ENCODE peak calls at places on chromosomes 4 and X, in nine cellular contexts. O, R, D, P, Z, E, M, G and H are unnamed samples.

GRCh38 chrX:39895228-39896110 is 202.3 kb downstream of the BCOR start:
- DNase-seq in D (no peak), O (no peak), M (no peak), Z (peak), P (no peak), R (no peak), E (no peak), G (no peak), H (no peak)

GRCh38 chr4:156765277-156765676 is 206.3 kb downstream of the PDGFC start:
- DNase-seq in P (peak), R (no peak), Z (no peak), D (peak), G (no peak), O (no peak), M (no peak), E (peak), H (no peak)

GRCh38 chr4:140071806-140072205 is 82.2 kb downstream of the MAML3 start:
- DNase-seq in M (no peak), P (peak), O (peak), G (no peak), E (peak), D (peak), Z (no peak), R (no peak), H (peak)

GRCh38 chr4:2416564-2417195 is 1.8 kb downstream of the ZFYVE28 start:
- DNase-seq in E (no peak), Z (peak), P (no peak), M (peak), R (peak), O (no peak), D (no peak), G (no peak), H (peak)

GRCh38 chr4:126182801-126183200 is 868.0 kb downstream of the FAT4 start:
- DNase-seq in Z (no peak), E (peak), R (no peak), P (no peak), O (no peak), M (no peak), G (no peak), D (no peak), H (no peak)

GRCh38 chrX:40471965-40472648 is 108.7 kb upstream of the ATP6AP2 start:
- DNase-seq in G (no peak), M (no peak), Z (peak), E (peak), P (peak), R (no peak), O (peak), D (peak), H (peak)

GRCh38 chrX:50799531-50799961 is 14.4 kb downstream of the SHROOM4 start:
- DNase-seq in Z (no peak), M (no peak), P (no peak), E (peak), D (peak), R (no peak), G (no peak), O (no peak), H (no peak)

GRCh38 chr4:141789716-141790115 is 153.3 kb downstream of the IL15 start:
- DNase-seq in M (no peak), O (no peak), P (no peak), Z (no peak), G (no peak), R (no peak), E (no peak), D (no peak), H (no peak)

GRCh38 chr4:170391066-170391754 is 301.5 kb upstream of the AADAT start:
- DNase-seq in R (no peak), P (no peak), E (peak), D (peak), M (no peak), O (no peak), Z (no peak), G (no peak), H (no peak)

GRCh38 chr4:139214039-139214534 is 37.1 kb upstream of the ELF2 start:
- DNase-seq in Z (no peak), R (peak), D (no peak), G (no peak), E (no peak), O (peak), M (no peak), P (no peak), H (peak)

GRCh38 chr4:40719008-40719623 is 30.6 kb upstream of the NSUN7 start:
- DNase-seq in E (peak), D (peak), G (no peak), R (no peak), O (peak), P (peak), Z (peak), M (no peak), H (peak)

GRCh38 chrX:97126020-97126419 is 242.3 kb downstream of the RPA4 start:
- DNase-seq in D (peak), R (no peak), G (no peak), Z (no peak), P (peak), O (no peak), M (no peak), E (peak), H (no peak)

GRCh38 chr4:40448875-40449274 is 113.7 kb downstream of the CHRNA9 start:
- DNase-seq in D (no peak), M (no peak), R (no peak), E (no peak), Z (peak), G (no peak), P (no peak), O (no peak), H (no peak)

GRCh38 chr4:103895876-103896465 is 176.2 kb upstream of the TACR3 start:
- DNase-seq in O (no peak), E (no peak), G (no peak), P (peak), D (no peak), Z (no peak), M (no peak), R (no peak), H (no peak)

GRCh38 chr4:172726001-172726423 is 442.6 kb upstream of the GALNT7 start:
- DNase-seq in O (no peak), R (no peak), M (no peak), P (peak), G (peak), Z (peak), E (no peak), D (no peak), H (no peak)

GRCh38 chr4:76950052-76950845 is 697 bp downstream of the SEPTIN11 start:
- DNase-seq in E (no peak), R (peak), D (peak), P (no peak), G (peak), M (peak), O (peak), Z (peak), H (peak)

GRCh38 chr4:10083861-10084641 is 32.5 kb downstream of the WDR1 start:
- DNase-seq in D (no peak), G (no peak), O (no peak), Z (no peak), R (no peak), E (no peak), M (no peak), P (no peak), H (no peak)

GRCh38 chr4:146040623-146041022 is 102.0 kb upstream of the ZNF827 start:
- DNase-seq in P (no peak), M (no peak), E (no peak), Z (no peak), D (no peak), G (no peak), R (no peak), O (no peak), H (no peak)

GRCh38 chr4:101711590-101712255 is 78.8 kb upstream of the BANK1 start:
- DNase-seq in E (no peak), M (no peak), O (peak), Z (no peak), R (no peak), D (no peak), G (no peak), P (no peak), H (no peak)

GRCh38 chr4:124903995-124904722 is 191.6 kb upstream of the ANKRD50 start:
- DNase-seq in P (peak), M (no peak), G (no peak), R (peak), Z (no peak), E (peak), O (no peak), D (peak), H (no peak)

GRCh38 chr4:66691101-66691500 is 854.2 kb downstream of the CENPC start:
- DNase-seq in P (no peak), D (no peak), M (no peak), R (no peak), O (no peak), Z (no peak), E (no peak), G (no peak), H (no peak)
- TF ChIP-seq CTCF in P (no peak), D (no peak), M (no peak), R (no peak), O (no peak), Z (no peak), E (no peak), G (no peak), H (no peak)

DNA sequence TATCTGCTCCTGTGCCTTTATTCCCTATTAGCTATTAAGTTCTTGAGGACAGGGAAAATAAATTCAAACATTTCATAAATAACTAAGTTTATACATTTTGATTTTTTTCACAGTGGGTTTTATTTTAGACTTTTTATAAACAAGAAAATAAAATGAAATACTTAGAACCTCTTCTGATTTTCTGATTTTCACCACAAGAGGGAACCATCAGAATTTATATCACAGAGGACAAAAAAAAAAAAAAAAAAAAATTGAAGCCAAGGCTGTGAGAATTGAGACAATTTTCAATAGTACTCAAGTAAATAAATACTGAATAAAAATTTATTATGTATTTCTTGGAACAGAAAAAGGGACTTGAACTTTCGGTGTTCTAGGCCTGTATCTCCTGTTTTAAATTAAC is 288.1 kb downstream of the SH3BGRL start:
- DNase-seq in Z (no peak), G (no peak), O (no peak), D (no peak), R (no peak), E (no peak), M (no peak), P (no peak), H (no peak)
- TF ChIP-seq CTCF in Z (no peak), G (peak), O (no peak), D (no peak), R (no peak), E (peak), M (peak), P (peak), H (no peak)

GRCh38 chrX:15911729-15912550 is 57.3 kb upstream of the AP1S2 start:
- DNase-seq in E (no peak), Z (no peak), D (peak), M (no peak), R (no peak), G (no peak), O (no peak), P (no peak), H (peak)
- TF ChIP-seq CTCF in E (no peak), Z (no peak), D (no peak), M (no peak), R (no peak), G (no peak), O (no peak), P (no peak), H (no peak)

DNA sequence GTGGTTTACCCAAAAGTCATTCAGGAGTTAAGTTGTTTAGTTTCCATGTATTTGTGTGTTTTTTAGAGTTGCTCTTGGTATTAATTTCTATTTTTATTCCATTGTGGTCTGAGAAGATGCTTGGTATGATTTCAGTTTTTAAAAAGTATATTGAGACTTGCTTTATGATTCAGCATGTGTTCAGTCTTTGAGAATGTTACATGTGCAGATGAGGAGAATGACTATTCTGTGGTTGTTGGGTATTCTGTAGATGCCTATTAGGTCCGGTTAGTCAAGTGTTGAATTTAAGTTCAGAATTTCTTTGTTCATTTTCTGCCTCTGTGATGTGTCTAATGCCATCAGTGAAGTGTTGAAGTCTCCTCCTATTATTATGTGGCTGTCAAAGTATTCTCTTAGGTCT is 249.4 kb downstream of the ARHGAP10 start:
- DNase-seq in E (peak), M (no peak), D (no peak), Z (no peak), G (no peak), O (peak), P (peak), R (no peak), H (no peak)
- TF ChIP-seq CTCF in E (no peak), M (no peak), D (no peak), Z (no peak), G (no peak), O (no peak), P (no peak), R (no peak), H (no peak)